ENCODE peak calls at places on chromosomes 7 and 10, in nine cellular contexts. W is CD4-positive, CD25-positive, alpha-beta regulatory T cell; A is GM10248; G is CD8-positive, alpha-beta T cell; P is choroid plexus epithelial cell; Z is T-helper 1 cell; J is activated effector memory CD4-positive, alpha-beta T cell treated with anti-CD3 and anti-CD28 coated beads, Interleukin-2, amount 50 U/mL, for 16 hours; F is myocyte; K is ecto neural progenitor cell. D is an unnamed sample.

GRCh38 chr7:28986723-28987122 is 28.6 kb upstream of the TRIL start:
- DNase-seq in W (no peak), A (no peak), G (no peak), P (peak; percentile 77), Z (no peak), J (no peak), F (peak; percentile 30), K (no peak), D (no peak)

GRCh38 chr7:106285801-106286492 is 1.2 kb upstream of the NAMPT start:
- DNase-seq in W (no peak), A (peak; percentile 70), G (no peak), P (peak; percentile 46), Z (peak; percentile 76), J (peak; percentile 71), F (peak; percentile 18), K (no peak), D (no peak)

GRCh38 chr10:22874189-22874854 is 53.5 kb upstream of the ARMC3 start:
- DNase-seq in W (no peak), A (no peak), G (no peak), P (no peak), Z (no peak), J (no peak), F (peak; percentile 53), K (no peak), D (no peak)

GRCh38 chr7:150425670-150426069 is 24.8 kb upstream of the GIMAP8 start:
- DNase-seq in W (no peak), A (no peak), G (no peak), P (no peak), Z (no peak), J (peak; percentile 36), F (no peak), K (peak; percentile 11), D (no peak)

GRCh38 chr7:99125505-99125865 is 18.4 kb downstream of the SMURF1 start:
- DNase-seq in W (no peak), A (no peak), G (no peak), P (no peak), Z (no peak), J (no peak), F (no peak), K (no peak), D (no peak)

GRCh38 chr10:129033790-129034272 is 433.2 kb upstream of the MGMT start:
- DNase-seq in W (no peak), A (no peak), G (no peak), P (no peak), Z (no peak), J (no peak), F (no peak), K (peak; percentile 69), D (no peak)

GRCh38 chr10:86314616-86315520 is 51.7 kb downstream of the GRID1 start:
- DNase-seq in W (no peak), A (no peak), G (no peak), P (no peak), Z (no peak), J (peak; percentile 50), F (no peak), K (no peak), D (no peak)

GRCh38 chr10:88245974-88246511 is 337.1 kb downstream of the RNLS start:
- DNase-seq in W (no peak), A (no peak), G (no peak), P (peak; percentile 67), Z (no peak), J (no peak), F (peak; percentile 61), K (no peak), D (no peak)

GRCh38 chr7:28126047-28127041 is 54.3 kb downstream of the JAZF1 start:
- DNase-seq in W (no peak), A (no peak), G (no peak), P (peak; percentile 69), Z (no peak), J (no peak), F (no peak), K (no peak), D (no peak)

GRCh38 chr7:17863095-17863814 is 77.0 kb downstream of the SNX13 start:
- DNase-seq in W (no peak), A (no peak), G (no peak), P (no peak), Z (no peak), J (no peak), F (no peak), K (no peak), D (no peak)

GRCh38 chr10:91511549-91512330 is 101.6 kb downstream of the HECTD2 start:
- DNase-seq in W (no peak), A (no peak), G (no peak), P (peak; percentile 86), Z (peak; percentile 5), J (no peak), F (peak; percentile 63), K (no peak), D (no peak)

GRCh38 chr7:36735172-36735571 is 10.9 kb upstream of the AOAH start:
- DNase-seq in W (no peak), A (no peak), G (no peak), P (peak; percentile 35), Z (no peak), J (no peak), F (no peak), K (no peak), D (no peak)

GRCh38 chr7:28808786-28809533 is 149.2 kb downstream of the TRIL start:
- DNase-seq in W (no peak), A (no peak), G (no peak), P (peak; percentile 26), Z (no peak), J (no peak), F (no peak), K (no peak), D (no peak)

GRCh38 chr10:103772096-103772845 is 83.1 kb downstream of the SH3PXD2A start:
- DNase-seq in W (peak; percentile 54), A (peak; percentile 68), G (peak; percentile 56), P (peak; percentile 86), Z (peak; percentile 76), J (peak; percentile 86), F (peak; percentile 97), K (peak; percentile 86), D (peak; percentile 38)

GRCh38 chr7:506391-506831 is 13.2 kb downstream of the PDGFA start:
- DNase-seq in W (no peak), A (no peak), G (no peak), P (no peak), Z (no peak), J (no peak), F (no peak), K (no peak), D (no peak)

GRCh38 chr7:136741941-136742340 is 126.5 kb upstream of the CHRM2 start:
- DNase-seq in W (no peak), A (no peak), G (no peak), P (no peak), Z (no peak), J (no peak), F (peak; percentile 92), K (no peak), D (no peak)

GRCh38 chr10:133257489-133258065 is 19.1 kb downstream of the ADAM8 start:
- DNase-seq in W (no peak), A (peak; percentile 47), G (peak; percentile 43), P (peak; percentile 27), Z (no peak), J (no peak), F (no peak), K (no peak), D (no peak)

GRCh38 chr10:6769704-6770417 is 189.8 kb upstream of the PRKCQ start:
- DNase-seq in W (no peak), A (peak; percentile 20), G (no peak), P (no peak), Z (no peak), J (no peak), F (no peak), K (no peak), D (no peak)

GRCh38 chr7:128053023-128053422 is 21.8 kb upstream of the LRRC4 start:
- DNase-seq in W (no peak), A (no peak), G (no peak), P (peak; percentile 51), Z (no peak), J (no peak), F (peak; percentile 43), K (no peak), D (no peak)

GRCh38 chr7:67950321-67951083 is 953.9 kb downstream of the TYW1 start:
- DNase-seq in W (no peak), A (no peak), G (no peak), P (no peak), Z (no peak), J (no peak), F (no peak), K (no peak), D (no peak)

GRCh38 chr10:22251751-22252285 is 34.0 kb upstream of the EBLN1 start:
- DNase-seq in W (peak; percentile 38), A (peak; percentile 73), G (peak; percentile 62), P (peak; percentile 54), Z (peak; percentile 71), J (peak; percentile 88), F (peak; percentile 70), K (peak; percentile 62), D (peak; percentile 45)

GRCh38 chr7:116145245-116145852 is 65.0 kb upstream of the TES start:
- DNase-seq in W (no peak), A (peak; percentile 5), G (no peak), P (no peak), Z (peak; percentile 85), J (no peak), F (no peak), K (no peak), D (no peak)

GRCh38 chr7:136869006-136869961 is 832 bp downstream of the CHRM2 start:
- DNase-seq in W (no peak), A (no peak), G (no peak), P (peak; percentile 31), Z (no peak), J (peak; percentile 51), F (peak; percentile 43), K (peak; percentile 63), D (no peak)

GRCh38 chr7:94431620-94432295 is 37.1 kb downstream of the COL1A2 start:
- DNase-seq in W (no peak), A (no peak), G (no peak), P (peak; percentile 72), Z (no peak), J (no peak), F (peak; percentile 41), K (no peak), D (no peak)

GRCh38 chr10:79411546-79412495 is 33.6 kb downstream of the ZCCHC24 start:
- DNase-seq in W (no peak), A (no peak), G (no peak), P (no peak), Z (no peak), J (no peak), F (no peak), K (no peak), D (no peak)

GRCh38 chr10:130493446-130494198 is 357.4 kb downstream of the GLRX3 start:
- DNase-seq in W (no peak), A (no peak), G (no peak), P (no peak), Z (no peak), J (peak; percentile 49), F (no peak), K (peak; percentile 70), D (no peak)

GRCh38 chr10:101453791-101454718 is 100.1 kb downstream of the BTRC start:
- DNase-seq in W (no peak), A (no peak), G (no peak), P (peak; percentile 8), Z (peak; percentile 55), J (no peak), F (peak; percentile 34), K (no peak), D (no peak)

GRCh38 chr7:17774248-17774647 is 166.0 kb downstream of the SNX13 start:
- DNase-seq in W (no peak), A (no peak), G (no peak), P (peak; percentile 80), Z (no peak), J (no peak), F (peak; percentile 91), K (no peak), D (no peak)

GRCh38 chr10:30583778-30584415 is 45.7 kb downstream of the LYZL2 start:
- DNase-seq in W (no peak), A (peak; percentile 53), G (no peak), P (peak; percentile 83), Z (no peak), J (no peak), F (peak; percentile 45), K (no peak), D (no peak)

GRCh38 chr10:30134546-30134945 is 75.2 kb upstream of the JCAD start:
- DNase-seq in W (no peak), A (no peak), G (no peak), P (no peak), Z (no peak), J (no peak), F (no peak), K (no peak), D (no peak)

GRCh38 chr7:64313740-64314491 is at the start of gene ZNF736:
- DNase-seq in W (peak; percentile 79), A (peak; percentile 90), G (peak; percentile 84), P (peak; percentile 97), Z (peak; percentile 93), J (peak; percentile 94), F (peak; percentile 99), K (no peak), D (peak; percentile 84)

D was measured in T follicular helper cell.